ENCODE peak calls at places on chromosomes 7 and 10, in nine cellular contexts. T, P, G, U, I, L, Q, O and W are unnamed samples.

GRCh38 chr7:22179442-22179879 is 177.5 kb downstream of the RAPGEF5 start:
- DNase-seq in U (no peak), Q (no peak), L (no peak), O (no peak), P (no peak), I (no peak), G (no peak), T (no peak), W (no peak)

GRCh38 chr7:149771696-149772235 is 1.6 kb downstream of the ZNF467 start:
- DNase-seq in G (peak), Q (peak), I (peak), P (peak), T (peak), L (peak), O (peak), U (peak), W (peak)

GRCh38 chr10:20953120-20953519 is 56.0 kb upstream of the NEBL start:
- DNase-seq in G (no peak), I (no peak), T (no peak), O (no peak), P (no peak), Q (no peak), L (no peak), U (no peak), W (no peak)

GRCh38 chr7:47580811-47581331 is 1.0 kb downstream of the TNS3 start:
- DNase-seq in U (peak), L (no peak), T (no peak), Q (no peak), P (no peak), G (no peak), I (no peak), O (no peak), W (no peak)

GRCh38 chr10:85612833-85613232 is 753.8 kb downstream of the GRID1 start:
- DNase-seq in L (peak), T (no peak), U (no peak), O (no peak), G (no peak), Q (peak), I (no peak), P (no peak), W (no peak)

GRCh38 chr7:120588411-120588810 is 269.5 kb downstream of the TSPAN12 start:
- DNase-seq in I (no peak), U (no peak), P (no peak), G (no peak), Q (no peak), T (no peak), L (no peak), O (no peak), W (no peak)

GRCh38 chr7:2710901-2711551 is 23.0 kb downstream of the AMZ1 start:
- DNase-seq in U (peak), P (no peak), G (no peak), O (no peak), I (no peak), Q (no peak), T (no peak), L (no peak), W (no peak)

GRCh38 chr10:49300140-49300974 is 1.4 kb downstream of the C10orf71 start:
- DNase-seq in Q (no peak), O (peak), I (no peak), L (no peak), U (peak), G (no peak), T (no peak), P (no peak), W (no peak)

GRCh38 chr7:38432080-38432479 is 158.6 kb upstream of the TARP start:
- DNase-seq in U (no peak), T (no peak), P (no peak), G (no peak), Q (no peak), L (no peak), I (no peak), O (no peak), W (no peak)

GRCh38 chr7:36763084-36763807 is 39.0 kb upstream of the AOAH start:
- DNase-seq in G (peak), O (no peak), T (no peak), I (no peak), P (no peak), Q (no peak), L (no peak), U (peak), W (no peak)

GRCh38 chr7:133081119-133081604 is 728 bp downstream of the CHCHD3 start:
- DNase-seq in O (peak), G (no peak), L (peak), Q (no peak), P (no peak), U (no peak), T (peak), I (no peak), W (no peak)

GRCh38 chr7:85041599-85042216 is 145.1 kb downstream of the SEMA3D start:
- DNase-seq in L (peak), I (no peak), T (peak), G (peak), U (peak), O (peak), Q (no peak), P (peak), W (peak)

GRCh38 chr7:832292-832967 is at the start of gene SUN1:
- DNase-seq in G (peak), U (peak), Q (no peak), P (no peak), I (no peak), O (peak), T (peak), L (no peak), W (no peak)

GRCh38 chr10:12067336-12067735 is 1.4 kb upstream of the DHTKD1 start:
- DNase-seq in O (no peak), T (peak), Q (no peak), P (no peak), L (no peak), I (no peak), G (no peak), U (peak), W (no peak)

GRCh38 chr10:49369216-49370162 is 26.4 kb downstream of the DRGX start:
- DNase-seq in L (no peak), Q (peak), G (no peak), U (no peak), P (no peak), I (no peak), O (no peak), T (no peak), W (no peak)

GRCh38 chr7:78924581-78924980 is 528.9 kb downstream of the MAGI2 start:
- DNase-seq in Q (no peak), U (peak), I (no peak), L (peak), P (no peak), G (peak), T (peak), O (no peak), W (no peak)

GRCh38 chr10:480928-481551 is 208.4 kb downstream of the DIP2C start:
- DNase-seq in L (no peak), U (peak), G (no peak), P (no peak), T (no peak), I (no peak), Q (peak), O (no peak), W (no peak)

GRCh38 chr7:90625562-90625961 is 29.4 kb downstream of the CDK14 start:
- DNase-seq in O (peak), L (peak), G (no peak), I (no peak), Q (no peak), T (no peak), U (peak), P (no peak), W (no peak)

GRCh38 chr10:28532223-28532508 is 752 bp upstream of the WAC start:
- DNase-seq in G (peak), I (no peak), P (peak), O (no peak), U (no peak), L (no peak), T (peak), Q (no peak), W (no peak)

GRCh38 chr7:154684651-154685563 is 318.0 kb downstream of the PAXIP1 start:
- DNase-seq in P (no peak), O (no peak), Q (no peak), T (no peak), L (no peak), G (no peak), U (no peak), I (no peak), W (no peak)

GRCh38 chr7:116138202-116138801 is 72.0 kb upstream of the TES start:
- DNase-seq in L (peak), U (peak), P (no peak), I (no peak), G (peak), Q (no peak), T (peak), O (no peak), W (no peak)

GRCh38 chr10:121862624-121863023 is 65.2 kb downstream of the ATE1 start:
- DNase-seq in T (no peak), Q (no peak), I (no peak), G (no peak), L (no peak), U (no peak), O (no peak), P (no peak), W (no peak)

GRCh38 chr7:49243521-49243920 is 319.2 kb downstream of the CDC14C start:
- DNase-seq in O (no peak), G (no peak), L (no peak), U (no peak), Q (no peak), T (no peak), I (no peak), P (no peak), W (no peak)

GRCh38 chr7:4883352-4884144 is at the start of gene RADIL:
- DNase-seq in T (no peak), U (peak), G (peak), Q (peak), L (peak), P (peak), I (peak), O (peak), W (peak)